ENCODE peak calls at places on chromosomes 16 and 17, in five cellular contexts. U, L, P, E and G are unnamed samples.
A peak's percentile ranks its signal among the peaks of the same experiment; 100 is the strongest.

GRCh38 chr16:66948034-66948821 is 12.8 kb upstream of the CES3 start:
- DNase-seq in E (no peak), P (no peak), U (no peak), L (no peak), G (no peak)

GRCh38 chr16:71859751-71860521 is 14.2 kb downstream of the ATXN1L start:
- DNase-seq in L (no peak), P (no peak), U (no peak), E (no peak), G (no peak)

GRCh38 chr17:66353937-66354401 is 51.6 kb downstream of the PRKCA start:
- DNase-seq in P (no peak), L (no peak), E (no peak), U (no peak), G (no peak)

GRCh38 chr17:1180434-1180742 is 607 bp upstream of the ABR start:
- DNase-seq in L (no peak), E (no peak), U (no peak), P (no peak), G (no peak)

GRCh38 chr17:80252871-80253270 is 7.8 kb upstream of the RNF213 start:
- DNase-seq in E (peak; percentile 84), U (peak; percentile 84), L (no peak), P (peak; percentile 65), G (no peak)

GRCh38 chr17:48011405-48012150 is 26.0 kb downstream of the COPZ2 start:
- DNase-seq in E (peak; percentile 79), P (peak; percentile 77), U (peak; percentile 72), L (no peak), G (peak; percentile 78)

GRCh38 chr17:17567631-17568030 is 23.9 kb downstream of the PEMT start:
- DNase-seq in U (no peak), E (no peak), P (no peak), L (no peak), G (no peak)

GRCh38 chr17:67004191-67004590 is 39.7 kb downstream of the CACNG4 start:
- DNase-seq in U (no peak), E (no peak), P (no peak), L (no peak), G (no peak)

GRCh38 chr17:40074175-40074512 is 11.4 kb downstream of the THRA start:
- DNase-seq in E (no peak), U (no peak), P (no peak), L (no peak), G (no peak)

GRCh38 chr16:68843482-68844210 is at the start of gene TANGO6:
- DNase-seq in E (peak; percentile 89), U (peak; percentile 94), L (peak; percentile 72), P (peak; percentile 94), G (peak; percentile 85)

GRCh38 chr17:47733047-47733413 is at the start of gene TBX21:
- DNase-seq in U (peak; percentile 78), L (peak; percentile 76), P (peak; percentile 91), E (peak; percentile 89), G (peak; percentile 37)

GRCh38 chr17:45395569-45396415 is 36.9 kb downstream of the ARHGAP27 start:
- DNase-seq in P (no peak), E (peak; percentile 41), L (no peak), U (no peak), G (no peak)
- H4K8ac ChIP-seq in P (no peak overlapping the region), E (no peak overlapping the region), L (peak overlapping the region; percentile 66), U (peak overlapping the region; percentile 98), G (peak overlapping the region; percentile 89)

GRCh38 chr17:27361695-27362094 is 67.8 kb downstream of the WSB1 start:
- DNase-seq in U (no peak), E (no peak), P (no peak), L (no peak), G (no peak)

GRCh38 chr17:27362503-27362902 is 68.6 kb downstream of the WSB1 start:
- DNase-seq in U (no peak), E (no peak), L (no peak), P (no peak), G (no peak)

GRCh38 chr17:27360507-27360906 is 66.6 kb downstream of the WSB1 start:
- DNase-seq in P (no peak), L (no peak), U (no peak), E (no peak), G (no peak)

GRCh38 chr17:27363322-27363721 is 69.4 kb downstream of the WSB1 start:
- DNase-seq in U (no peak), E (no peak), L (no peak), P (no peak), G (no peak)

DNA sequence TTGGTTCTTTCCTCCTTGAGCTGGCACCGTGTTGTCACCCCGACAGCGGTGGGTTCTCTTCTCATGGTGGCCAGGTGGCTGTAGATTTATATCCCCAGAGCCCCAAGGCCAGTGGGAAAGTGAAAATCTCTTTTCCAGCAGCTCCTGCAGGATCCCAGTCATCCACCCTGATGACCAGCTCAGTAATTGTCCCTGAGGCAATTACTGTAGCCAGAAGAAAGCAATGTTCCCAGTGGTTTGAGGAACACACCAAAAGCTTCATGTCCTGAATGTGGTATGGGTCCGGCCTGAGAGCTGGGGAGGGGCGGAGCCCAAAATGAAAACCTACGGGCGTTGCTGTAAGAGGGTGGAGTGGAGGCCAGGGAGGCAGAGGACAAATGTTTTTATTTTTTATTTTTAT is 69.0 kb downstream of the WSB1 start:
- DNase-seq in U (no peak), E (no peak), P (no peak), L (no peak), G (no peak)
- H4K8ac ChIP-seq in U (no peak overlapping the region), E (no peak overlapping the region), P (no peak overlapping the region), L (no peak overlapping the region), G (no peak overlapping the region)

GRCh38 chr17:61408151-61409041 is 8.8 kb downstream of the TBX2 start:
- DNase-seq in P (no peak), E (peak; percentile 48), U (peak; percentile 64), L (no peak), G (no peak)

GRCh38 chr17:61406543-61406845 is 6.9 kb downstream of the TBX2 start:
- DNase-seq in U (no peak), P (no peak), L (no peak), E (no peak), G (no peak)

GRCh38 chr17:61407211-61407911 is 7.7 kb downstream of the TBX2 start:
- DNase-seq in U (no peak), L (no peak), P (no peak), E (peak; percentile 29), G (no peak)

GRCh38 chr17:61405686-61406542 is 6.3 kb downstream of the TBX2 start:
- DNase-seq in E (peak; percentile 24), U (peak; percentile 63), L (no peak), P (no peak), G (no peak)

DNA sequence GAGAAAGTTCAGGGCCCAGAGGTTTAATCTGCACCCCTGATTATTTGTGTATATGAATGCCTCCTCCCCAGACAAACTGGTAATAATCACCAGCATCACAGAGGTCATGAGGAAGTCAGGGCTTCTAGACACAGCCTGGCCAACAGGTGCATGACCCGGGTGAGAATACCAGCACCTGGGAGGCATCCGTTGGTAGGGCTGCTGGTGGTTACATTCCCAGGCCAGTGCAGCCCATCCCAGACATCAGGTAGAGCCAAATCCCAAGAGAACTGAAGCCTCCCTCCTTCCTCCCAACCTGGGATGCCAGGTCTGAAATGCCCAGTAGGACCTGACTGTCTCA is 7.2 kb downstream of the TBX2 start:
- DNase-seq in U (no peak), E (peak; percentile 26), L (no peak), P (no peak), G (no peak)
- H4K8ac ChIP-seq in U (no peak overlapping the region), E (no peak overlapping the region), L (no peak overlapping the region), P (no peak overlapping the region), G (no peak overlapping the region)

GRCh38 chr17:77126519-77126918 is 14.2 kb upstream of the SEC14L1 start:
- DNase-seq in L (no peak), E (no peak), P (no peak), U (no peak), G (no peak)

GRCh38 chr17:77127735-77128361 is 12.9 kb upstream of the SEC14L1 start:
- DNase-seq in L (no peak), P (no peak), E (no peak), U (no peak), G (no peak)

GRCh38 chr17:77120866-77121265 is 19.9 kb upstream of the SEC14L1 start:
- DNase-seq in P (no peak), E (no peak), U (no peak), L (no peak), G (no peak)

GRCh38 chr17:77125432-77125901 is 15.3 kb upstream of the SEC14L1 start:
- DNase-seq in U (no peak), L (no peak), E (no peak), P (no peak), G (peak; percentile 83)

GRCh38 chr17:77124192-77124908 is 16.4 kb upstream of the SEC14L1 start:
- DNase-seq in P (no peak), L (no peak), E (no peak), U (no peak), G (peak; percentile 86)
- H4K8ac ChIP-seq in P (no peak overlapping the region), L (no peak overlapping the region), E (no peak overlapping the region), U (no peak overlapping the region), G (peak overlapping the region; percentile 91)

GRCh38 chr17:78391051-78391431 is 12.6 kb downstream of the PGS1 start:
- DNase-seq in U (no peak), P (no peak), E (no peak), L (no peak), G (no peak)
- H4K8ac ChIP-seq in U (no peak overlapping the region), P (no peak overlapping the region), E (no peak overlapping the region), L (no peak overlapping the region), G (peak overlapping the region; percentile 52)

GRCh38 chr16:57815987-57816745 is 13.9 kb upstream of the KIFC3 start:
- DNase-seq in U (no peak), L (no peak), P (peak; percentile 96), E (peak; percentile 86), G (peak; percentile 96)
- H4K8ac ChIP-seq in U (peak overlapping the region; percentile 18), L (no peak overlapping the region), P (no peak overlapping the region), E (no peak overlapping the region), G (peak overlapping the region; percentile 88)

GRCh38 chr17:64994781-64995538 is 61.6 kb downstream of the GNA13 start:
- DNase-seq in P (no peak), E (no peak), L (no peak), U (no peak), G (no peak)
- H4K8ac ChIP-seq in P (no peak overlapping the region), E (no peak overlapping the region), L (no peak overlapping the region), U (no peak overlapping the region), G (no peak overlapping the region)

GRCh38 chr17:50209133-50209471 is 7.7 kb upstream of the COL1A1 start:
- DNase-seq in U (no peak), P (no peak), E (no peak), L (no peak), G (no peak)
- H4K8ac ChIP-seq in U (no peak overlapping the region), P (no peak overlapping the region), E (no peak overlapping the region), L (no peak overlapping the region), G (peak overlapping the region; percentile 93)

GRCh38 chr17:51046527-51047384 is 73.9 kb downstream of the SPAG9 start:
- DNase-seq in E (peak; percentile 93), L (peak; percentile 97), P (peak; percentile 97), U (peak; percentile 75), G (peak; percentile 90)
- H4K8ac ChIP-seq in E (no peak overlapping the region), L (no peak overlapping the region), P (no peak overlapping the region), U (no peak overlapping the region), G (peak overlapping the region; percentile 67)